ENCODE peak calls at places on chromosomes 11 and 22, in seven cellular contexts. W, M, X, B, Z, I and V are unnamed samples.

GRCh38 chr11:2460540-2461252 is 15.9 kb downstream of the KCNQ1 start:
- DNase-seq in W (peak), M (no peak), X (no peak), B (no peak), Z (peak), I (no peak), V (no peak)

GRCh38 chr11:57399221-57399620 is 8.8 kb upstream of the PRG2 start:
- DNase-seq in W (no peak), M (no peak), X (peak), B (no peak), Z (no peak), I (no peak), V (no peak)

GRCh38 chr11:127339376-127339775 is 338.8 kb upstream of the KIRREL3 start:
- DNase-seq in W (no peak), M (no peak), X (no peak), B (no peak), Z (no peak), I (no peak), V (no peak)

GRCh38 chr11:64639885-64640284 is 48.9 kb downstream of the SLC22A12 start:
- DNase-seq in W (no peak), M (no peak), X (no peak), B (no peak), Z (no peak), I (no peak), V (no peak)

GRCh38 chr22:41531736-41532477 is 12.4 kb downstream of the POLR3H start:
- DNase-seq in W (no peak), M (no peak), X (no peak), B (no peak), Z (no peak), I (no peak), V (no peak)

GRCh38 chr11:368414-369335 is 624 bp upstream of the B4GALNT4 start:
- DNase-seq in W (no peak), M (peak), X (peak), B (no peak), Z (no peak), I (no peak), V (no peak)

GRCh38 chr11:123640677-123641494 is 13.5 kb downstream of the SCN3B start:
- DNase-seq in W (no peak), M (peak), X (peak), B (no peak), Z (peak), I (peak), V (no peak)

GRCh38 chr11:63768232-63769043 is at the start of gene ZFTA:
- DNase-seq in W (peak), M (peak), X (peak), B (peak), Z (peak), I (peak), V (no peak)

GRCh38 chr11:1844221-1845094 is 5.7 kb downstream of the TNNI2 start:
- DNase-seq in W (no peak), M (peak), X (no peak), B (no peak), Z (no peak), I (no peak), V (no peak)

GRCh38 chr11:2290351-2290841 is 11.3 kb downstream of the C11orf21 start:
- DNase-seq in W (peak), M (peak), X (no peak), B (no peak), Z (peak), I (no peak), V (no peak)

GRCh38 chr11:47906066-47906465 is 57.9 kb upstream of the NUP160 start:
- DNase-seq in W (no peak), M (no peak), X (no peak), B (no peak), Z (no peak), I (no peak), V (no peak)

GRCh38 chr11:30435488-30435887 is 112.6 kb downstream of the ARL14EP start:
- DNase-seq in W (no peak), M (no peak), X (no peak), B (no peak), Z (no peak), I (no peak), V (no peak)

GRCh38 chr22:22185844-22186499 is 58.6 kb upstream of the VPREB1 start:
- DNase-seq in W (no peak), M (no peak), X (no peak), B (no peak), Z (no peak), I (no peak), V (no peak)

GRCh38 chr11:72439455-72439854 is 5.1 kb upstream of the CLPB start:
- DNase-seq in W (no peak), M (no peak), X (peak), B (no peak), Z (no peak), I (no peak), V (no peak)

GRCh38 chr11:76443254-76443935 is 1.4 kb upstream of the EMSY start:
- DNase-seq in W (no peak), M (no peak), X (peak), B (no peak), Z (no peak), I (no peak), V (no peak)

GRCh38 chr11:66267379-66268209 is 845 bp upstream of the RAB1B start:
- DNase-seq in W (peak), M (peak), X (peak), B (peak), Z (peak), I (peak), V (peak)

GRCh38 chr11:40178470-40178869 is 1281.0 kb downstream of the LRRC4C start:
- DNase-seq in W (no peak), M (no peak), X (no peak), B (no peak), Z (no peak), I (no peak), V (no peak)

GRCh38 chr11:62553839-62554361 is 7.3 kb upstream of the AHNAK start:
- DNase-seq in W (no peak), M (peak), X (no peak), B (no peak), Z (no peak), I (peak), V (no peak)

GRCh38 chr22:49322231-49322630 is 505.4 kb downstream of the BRD1 start:
- DNase-seq in W (no peak), M (no peak), X (no peak), B (no peak), Z (peak), I (no peak), V (no peak)

GRCh38 chr22:35638408-35638807 is 9.8 kb upstream of the APOL6 start:
- DNase-seq in W (peak), M (no peak), X (no peak), B (peak), Z (no peak), I (peak), V (peak)

GRCh38 chr11:119377112-119377901 is 4.2 kb downstream of the USP2 start:
- DNase-seq in W (no peak), M (no peak), X (no peak), B (no peak), Z (no peak), I (peak), V (peak)

GRCh38 chr22:28395920-28396447 is 283.7 kb downstream of the TTC28 start:
- DNase-seq in W (no peak), M (peak), X (peak), B (no peak), Z (no peak), I (no peak), V (no peak)

GRCh38 chr22:49300951-49301397 is 526.7 kb downstream of the BRD1 start:
- DNase-seq in W (no peak), M (no peak), X (no peak), B (no peak), Z (peak), I (no peak), V (peak)

GRCh38 chr11:14300661-14301304 is 58.2 kb downstream of the RRAS2 start:
- DNase-seq in W (peak), M (peak), X (peak), B (peak), Z (peak), I (peak), V (no peak)

GRCh38 chr11:3859373-3859881 is 4.0 kb downstream of the STIM1 start:
- DNase-seq in W (no peak), M (no peak), X (no peak), B (no peak), Z (peak), I (peak), V (no peak)
- TF ChIP-seq POLR2A in W (no peak), M (no peak), X (no peak), B (no peak), Z (no peak), I (peak), V (no peak)

GRCh38 chr11:94755494-94755893 is 12.7 kb upstream of the AMOTL1 start:
- DNase-seq in W (no peak), M (no peak), X (no peak), B (no peak), Z (no peak), I (no peak), V (no peak)
- TF ChIP-seq POLR2A in W (no peak), M (no peak), X (no peak), B (no peak), Z (no peak), I (no peak), V (no peak)

DNA sequence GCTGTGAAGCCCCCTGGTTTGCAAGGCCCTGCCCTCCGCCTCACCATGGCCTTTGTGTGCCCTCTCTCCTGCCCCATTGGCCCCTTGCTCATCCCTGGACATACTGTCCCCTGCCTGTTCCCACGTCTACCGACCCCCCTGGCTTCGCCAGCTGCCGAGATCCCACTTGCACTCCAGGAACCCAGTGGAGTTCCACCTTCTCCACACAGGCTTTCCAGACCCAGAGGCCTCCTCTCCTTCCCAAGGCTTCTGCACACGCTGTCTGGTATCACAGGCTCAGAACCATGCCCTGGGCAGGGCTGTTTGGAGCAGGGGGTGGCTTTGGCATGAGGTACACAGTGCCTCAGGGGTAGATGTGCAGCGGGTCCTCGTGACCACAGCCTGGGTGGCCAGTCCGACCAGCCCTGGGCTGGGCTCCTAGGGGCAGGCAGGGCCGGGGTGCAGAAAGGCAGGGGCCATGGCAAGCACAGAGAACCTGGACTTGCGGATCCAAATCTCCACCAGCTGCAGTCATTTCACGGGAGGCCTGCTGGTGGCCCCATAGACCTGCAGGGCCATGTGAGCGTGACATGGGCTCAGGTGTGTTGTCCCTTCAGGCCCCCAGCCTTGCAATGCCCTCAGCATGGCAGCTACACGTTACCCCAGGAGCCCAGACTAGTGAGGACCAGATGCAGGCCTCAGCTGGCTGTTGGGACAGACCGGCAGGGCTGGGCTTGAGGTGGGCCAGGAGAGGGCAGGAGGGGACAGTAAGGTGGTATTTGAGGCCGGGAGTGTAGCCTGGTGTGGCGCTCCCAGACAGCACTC is 9.5 kb downstream of the GRK2 start:
- DNase-seq in W (peak), M (no peak), X (no peak), B (no peak), Z (no peak), I (peak), V (no peak)
- TF ChIP-seq POLR2A in W (no peak), M (no peak), X (no peak), B (no peak), Z (no peak), I (no peak), V (no peak)

DNA sequence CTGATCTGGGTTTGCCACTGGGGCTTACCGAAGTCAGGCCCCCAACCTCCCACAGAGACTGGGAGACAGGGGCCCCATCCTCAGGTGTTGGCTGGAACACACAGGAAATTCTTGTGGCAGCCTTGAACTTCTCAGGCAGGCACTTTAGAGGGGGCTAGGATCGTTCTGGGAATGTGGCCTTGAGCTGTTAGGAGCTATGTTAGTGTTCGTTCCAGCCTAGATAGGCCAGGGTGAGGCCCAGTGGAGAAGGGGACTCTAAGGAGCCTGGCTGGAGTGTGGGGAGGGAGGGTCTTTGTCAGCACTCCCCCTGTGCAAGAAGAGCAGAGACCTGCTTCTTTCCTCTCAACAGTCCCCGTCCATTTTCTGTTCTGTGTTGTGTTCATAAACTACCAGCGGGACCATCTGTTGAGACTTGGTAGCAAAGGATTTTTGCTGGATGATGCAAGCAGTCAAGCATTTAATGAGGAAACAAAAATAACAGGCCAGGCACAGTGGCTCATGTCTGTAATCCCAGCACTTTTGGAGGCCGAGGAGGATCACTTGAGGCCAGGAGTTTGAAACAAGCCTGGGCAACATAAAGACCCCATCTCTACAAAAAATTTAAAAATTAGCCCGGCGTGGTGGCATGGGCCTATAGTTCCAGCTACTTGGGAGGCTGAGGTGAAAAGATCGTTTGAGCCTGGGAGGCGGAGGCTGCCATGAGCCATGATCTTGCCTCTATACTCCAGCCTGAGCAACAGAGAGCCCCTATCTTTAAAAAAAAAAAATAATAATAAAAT is 1.5 kb upstream of the TXNRD2 start:
- DNase-seq in W (peak), M (peak), X (peak), B (no peak), Z (no peak), I (peak), V (no peak)
- TF ChIP-seq POLR2A in W (no peak), M (no peak), X (no peak), B (no peak), Z (no peak), I (peak), V (no peak)

GRCh38 chr11:34646431-34646830 is 25.5 kb downstream of the EHF start:
- DNase-seq in W (no peak), M (no peak), X (no peak), B (no peak), Z (no peak), I (no peak), V (no peak)
- TF ChIP-seq POLR2A in W (no peak), M (no peak), X (no peak), B (no peak), Z (no peak), I (no peak), V (no peak)

DNA sequence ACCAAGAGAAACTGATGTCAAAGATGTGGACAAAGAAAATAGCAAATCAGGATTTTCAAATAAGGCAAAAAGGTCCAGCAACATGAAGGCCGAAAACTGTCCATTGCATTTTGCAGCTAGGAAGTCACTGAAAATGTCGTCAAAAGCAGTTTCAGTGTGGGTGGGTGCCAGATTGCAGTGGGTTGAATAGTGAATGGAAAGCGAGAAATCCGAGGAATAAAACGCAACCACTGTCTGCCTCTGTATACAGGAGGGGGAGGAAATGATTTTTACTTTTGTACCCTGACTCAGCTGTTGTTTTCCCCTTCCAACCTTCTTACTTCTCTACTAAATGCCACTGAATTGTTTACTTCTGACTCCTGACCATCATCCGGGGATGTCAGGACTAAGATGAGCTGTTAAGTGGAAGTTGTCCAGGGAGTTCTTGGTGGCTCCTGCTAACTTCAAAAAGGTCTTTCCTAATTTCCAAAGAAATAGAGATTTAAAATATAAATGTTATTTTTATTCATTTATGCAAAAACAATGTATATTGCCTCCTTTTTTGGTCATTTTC is 64.9 kb upstream of the BIRC3 start:
- DNase-seq in W (no peak), M (no peak), X (no peak), B (no peak), Z (no peak), I (no peak), V (no peak)
- TF ChIP-seq POLR2A in W (no peak), M (no peak), X (no peak), B (no peak), Z (no peak), I (no peak), V (no peak)